ENCODE peak calls at places on chromosomes 4 and X, in nine cellular contexts. S, N, B, F, G, J, I, E and V are unnamed samples.

GRCh38 chr4:20658456-20658855 is 41.8 kb upstream of the PACRGL start:
- DNase-seq in B (no peak), S (no peak), G (no peak), E (no peak), F (no peak), I (no peak), J (no peak), N (no peak), V (no peak)

GRCh38 chr4:72900952-72901351 is 168.6 kb downstream of the COX18 start:
- DNase-seq in N (no peak), J (no peak), I (no peak), G (no peak), S (no peak), F (no peak), E (no peak), B (no peak), V (no peak)

GRCh38 chrX:109632906-109633504 is 8.0 kb upstream of the KCNE5 start:
- DNase-seq in S (peak), F (no peak), G (peak), E (no peak), B (no peak), N (peak), J (no peak), I (no peak), V (no peak)

GRCh38 chr4:53019485-53020382 is 157.6 kb downstream of the RASL11B start:
- DNase-seq in I (no peak), E (no peak), F (no peak), J (no peak), G (peak), S (no peak), B (no peak), N (peak), V (no peak)

GRCh38 chr4:183852910-183853555 is 52.1 kb upstream of the STOX2 start:
- DNase-seq in I (no peak), E (no peak), F (no peak), S (no peak), N (no peak), J (no peak), G (no peak), B (no peak), V (no peak)

GRCh38 chrX:155242300-155242699 is 22.0 kb downstream of the RAB39B start:
- DNase-seq in B (no peak), I (no peak), F (no peak), G (no peak), N (no peak), E (no peak), S (no peak), J (no peak), V (no peak)

GRCh38 chr4:104942990-104943758 is 203.5 kb upstream of the TET2 start:
- DNase-seq in J (no peak), S (no peak), N (no peak), I (no peak), G (no peak), E (no peak), F (no peak), B (no peak), V (peak)

GRCh38 chrX:154473683-154474082 is 5.4 kb downstream of the LAGE3 start:
- DNase-seq in B (no peak), F (no peak), E (no peak), J (no peak), N (no peak), S (no peak), G (no peak), I (no peak), V (no peak)

GRCh38 chrX:154696328-154697045 is 43.1 kb upstream of the CTAG2 start:
- DNase-seq in J (no peak), S (no peak), F (no peak), I (no peak), N (peak), B (no peak), E (no peak), G (peak), V (no peak)

GRCh38 chrX:69323786-69324720 is 158.8 kb upstream of the PJA1 start:
- DNase-seq in S (no peak), B (no peak), E (no peak), J (no peak), F (no peak), G (no peak), I (no peak), N (peak), V (no peak)

GRCh38 chr4:62133977-62134376 is 933.9 kb downstream of the ADGRL3 start:
- DNase-seq in B (no peak), N (no peak), S (no peak), F (no peak), E (no peak), I (no peak), J (no peak), G (no peak), V (no peak)

GRCh38 chr4:121697626-121698025 is 846 bp upstream of the ANXA5 start:
- DNase-seq in E (no peak), G (no peak), B (no peak), I (no peak), F (peak), S (no peak), J (no peak), N (no peak), V (no peak)

GRCh38 chr4:139050436-139050835 is 34.9 kb downstream of the NOCT start:
- DNase-seq in G (no peak), E (no peak), J (no peak), B (no peak), N (peak), S (no peak), I (no peak), F (no peak), V (no peak)

GRCh38 chr4:175369087-175369486 is 443.0 kb downstream of the GPM6A start:
- DNase-seq in J (no peak), N (peak), S (no peak), G (peak), E (peak), B (no peak), I (no peak), F (no peak), V (no peak)

GRCh38 chr4:113147498-113148231 is 98.2 kb downstream of the ANK2 start:
- DNase-seq in I (no peak), G (no peak), B (no peak), N (no peak), J (no peak), S (no peak), E (no peak), F (no peak), V (no peak)

GRCh38 chrX:82732861-82733260 is 775.2 kb upstream of the POU3F4 start:
- DNase-seq in B (no peak), S (no peak), G (no peak), F (no peak), J (no peak), N (no peak), E (no peak), I (no peak), V (no peak)

GRCh38 chrX:100731441-100732281 is at the start of gene SYTL4:
- DNase-seq in N (peak), B (no peak), S (peak), E (no peak), G (no peak), J (no peak), I (no peak), F (peak), V (no peak)

GRCh38 chrX:134933248-134933647 is 57.5 kb upstream of the SMIM10 start:
- DNase-seq in I (no peak), B (no peak), J (no peak), E (no peak), G (no peak), S (no peak), F (no peak), N (peak), V (no peak)

GRCh38 chr4:37467824-37468223 is 218.4 kb downstream of the RELL1 start:
- DNase-seq in I (no peak), S (no peak), G (no peak), N (no peak), B (no peak), J (no peak), F (no peak), E (no peak), V (no peak)

GRCh38 chrX:23228950-23229448 is 105.7 kb upstream of the PTCHD1 start:
- DNase-seq in E (no peak), J (no peak), G (no peak), I (no peak), B (no peak), F (no peak), N (peak), S (no peak), V (no peak)

GRCh38 chrX:104122829-104123228 is 10.5 kb downstream of the ZCCHC18 start:
- DNase-seq in N (no peak), B (no peak), G (no peak), J (no peak), S (no peak), F (no peak), E (no peak), I (no peak), V (no peak)

GRCh38 chr4:161188578-161188977 is 975.2 kb downstream of the FSTL5 start:
- DNase-seq in B (no peak), I (no peak), J (no peak), F (no peak), G (no peak), E (no peak), N (no peak), S (no peak), V (no peak)

GRCh38 chrX:1395646-1396216 is 3.8 kb upstream of the SLC25A6 start:
- DNase-seq in J (no peak), I (no peak), S (no peak), G (no peak), E (no peak), B (no peak), N (no peak), F (no peak), V (no peak)